ENCODE peak calls at places on chromosomes 11 and 22, in six cellular contexts. J, T, W, M, N and Z are unnamed samples.
A peak's percentile ranks its signal among the peaks of the same experiment; 100 is the strongest.

GRCh38 chr11:116506446-116506845 is 266.3 kb downstream of the BUD13 start:
- DNase-seq in J (no peak), T (peak; percentile 30), W (no peak), M (peak; percentile 82), N (peak; percentile 57), Z (no peak)

GRCh38 chr22:49693848-49694247 is 133.8 kb downstream of the BRD1 start:
- DNase-seq in J (no peak), T (no peak), W (no peak), M (no peak), N (peak; percentile 33), Z (no peak)

GRCh38 chr11:126035718-126036117 is 26.9 kb downstream of the CDON start:
- DNase-seq in J (no peak), T (no peak), W (no peak), M (no peak), N (no peak), Z (no peak)

GRCh38 chr22:37174964-37175363 is 13.1 kb downstream of the C1QTNF6 start:
- DNase-seq in J (no peak), T (peak; percentile 24), W (no peak), M (peak; percentile 27), N (no peak), Z (no peak)

GRCh38 chr11:92596596-92597317 is 372.1 kb downstream of the FAT3 start:
- DNase-seq in J (no peak), T (no peak), W (peak; percentile 36), M (no peak), N (no peak), Z (no peak)

GRCh38 chr11:73334244-73335203 is 26.4 kb downstream of the ARHGEF17 start:
- DNase-seq in J (peak; percentile 92), T (peak; percentile 77), W (peak; percentile 86), M (peak; percentile 83), N (peak; percentile 92), Z (peak; percentile 45)

GRCh38 chr11:119584193-119585037 is 144.6 kb downstream of the NECTIN1 start:
- DNase-seq in J (peak; percentile 69), T (peak; percentile 89), W (peak; percentile 75), M (peak; percentile 83), N (no peak), Z (peak; percentile 99)

GRCh38 chr11:114141863-114142590 is 82.5 kb downstream of the ZBTB16 start:
- DNase-seq in J (no peak), T (no peak), W (no peak), M (no peak), N (peak; percentile 32), Z (peak; percentile 59)

GRCh38 chr22:41341990-41342389 is 39.8 kb upstream of the TEF start:
- DNase-seq in J (no peak), T (no peak), W (no peak), M (no peak), N (no peak), Z (no peak)

GRCh38 chr22:19984201-19984753 is 32.3 kb downstream of the ARVCF start:
- DNase-seq in J (peak; percentile 84), T (no peak), W (peak; percentile 90), M (no peak), N (peak; percentile 91), Z (peak; percentile 48)

GRCh38 chr11:73958521-73959141 is 7.8 kb downstream of the DNAJB13 start:
- DNase-seq in J (no peak), T (peak; percentile 53), W (no peak), M (no peak), N (peak; percentile 33), Z (no peak)

GRCh38 chr11:91295591-91295990 is 929.0 kb upstream of the FAT3 start:
- DNase-seq in J (no peak), T (no peak), W (no peak), M (no peak), N (no peak), Z (no peak)

GRCh38 chr22:29044657-29045176 is 16.9 kb downstream of the C22orf31 start:
- DNase-seq in J (no peak), T (no peak), W (peak; percentile 91), M (no peak), N (no peak), Z (no peak)

GRCh38 chr22:21796231-21796630 is 60.6 kb upstream of the YPEL1 start:
- DNase-seq in J (no peak), T (no peak), W (no peak), M (no peak), N (no peak), Z (no peak)

GRCh38 chr22:21791635-21792625 is 56.3 kb upstream of the YPEL1 start:
- DNase-seq in J (no peak), T (no peak), W (peak; percentile 51), M (no peak), N (no peak), Z (no peak)

DNA sequence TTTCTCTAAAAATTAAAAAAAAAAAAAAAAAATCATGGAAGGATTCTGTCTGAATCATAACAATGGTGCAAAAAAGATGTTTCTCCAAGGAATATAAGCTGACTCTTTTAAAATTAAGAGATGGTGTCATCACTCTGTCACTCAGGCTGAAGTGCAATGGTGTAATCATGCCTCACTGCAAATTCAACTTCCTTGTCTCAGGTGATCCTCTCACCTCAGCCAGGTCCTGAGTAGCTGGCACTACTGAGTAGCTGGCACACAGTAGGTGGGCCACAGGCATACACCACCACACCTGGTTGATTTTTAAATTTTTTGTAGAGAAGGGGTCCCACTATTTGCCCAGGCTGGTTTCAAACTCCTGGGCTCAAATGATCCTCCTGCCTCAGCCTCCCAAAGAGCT is 54.8 kb upstream of the YPEL1 start:
- DNase-seq in J (no peak), T (no peak), W (no peak), M (no peak), N (no peak), Z (no peak)
- H3K36me3 ChIP-seq in J (peaks cover 2% of the 10 kb centered on the region), T (peaks cover 60% of the 10 kb centered on the region), W (peaks cover 19% of the 10 kb centered on the region), M (peaks cover 8% of the 10 kb centered on the region), N (peaks cover 51% of the 10 kb centered on the region), Z (peaks cover 14% of the 10 kb centered on the region)

DNA sequence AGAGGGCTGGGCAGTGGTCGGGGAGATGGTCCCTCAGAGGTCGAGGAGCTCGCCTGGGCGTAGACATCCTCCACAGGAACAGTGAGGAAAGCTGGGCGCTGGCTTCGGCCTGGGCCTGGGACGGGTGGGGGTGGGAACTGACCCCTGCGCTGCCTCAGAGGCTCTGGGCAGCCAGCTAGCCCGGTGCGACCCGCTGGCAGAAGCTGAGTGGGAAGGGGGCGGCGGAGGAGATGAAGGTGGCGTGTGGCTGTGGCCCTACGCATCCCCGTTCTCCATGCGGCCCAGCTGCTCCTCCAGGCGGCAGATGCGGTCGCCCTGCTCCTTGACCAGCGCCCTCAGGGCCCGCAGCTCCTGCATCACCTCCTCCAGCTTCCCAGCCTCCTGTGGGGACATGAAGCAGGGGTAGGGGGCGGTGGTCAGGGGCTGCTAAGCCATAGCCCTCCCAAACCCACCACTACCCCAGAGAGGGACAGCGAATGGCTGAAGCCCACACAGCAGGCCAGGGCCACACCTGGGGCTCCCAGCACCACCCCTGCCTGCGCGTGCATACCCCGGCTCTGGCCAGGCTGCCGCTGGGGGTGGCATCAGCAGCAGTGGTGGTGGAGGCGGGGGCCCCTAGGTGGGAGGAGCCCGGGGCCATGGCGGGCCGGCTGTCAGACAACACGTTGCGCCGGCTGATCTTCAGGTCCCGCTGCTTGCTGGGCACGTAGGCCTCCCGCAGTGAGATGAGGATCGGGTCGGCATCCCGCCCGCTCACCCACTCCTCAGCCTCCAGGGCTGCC is 830 bp upstream of the PTPRCAP start:
- DNase-seq in J (peak; percentile 63), T (no peak), W (no peak), M (no peak), N (no peak), Z (no peak)
- H3K36me3 ChIP-seq in J (no peaks in the 10 kb centered on the region), T (peaks cover 36% of the 10 kb centered on the region), W (no peaks in the 10 kb centered on the region), M (peaks cover 45% of the 10 kb centered on the region), N (peaks cover 68% of the 10 kb centered on the region), Z (peaks cover 31% of the 10 kb centered on the region)

GRCh38 chr11:586376-587316 is 10.4 kb downstream of the PHRF1 start:
- DNase-seq in J (no peak), T (no peak), W (no peak), M (no peak), N (no peak), Z (no peak)
- H3K36me3 ChIP-seq in J (peaks cover 3% of the 10 kb centered on the region), T (peaks cover 70% of the 10 kb centered on the region), W (peaks cover 5% of the 10 kb centered on the region), M (peaks cover 57% of the 10 kb centered on the region), N (peaks cover 92% of the 10 kb centered on the region), Z (peaks cover 46% of the 10 kb centered on the region)

GRCh38 chr22:44999687-45000086 is 10.1 kb downstream of the PHF21B start:
- DNase-seq in J (no peak), T (no peak), W (no peak), M (no peak), N (no peak), Z (peak; percentile 10)
- H3K36me3 ChIP-seq in J (no peaks in the 10 kb centered on the region), T (peaks cover 69% of the 10 kb centered on the region), W (no peaks in the 10 kb centered on the region), M (no peaks in the 10 kb centered on the region), N (no peaks in the 10 kb centered on the region), Z (peaks cover 8% of the 10 kb centered on the region)

GRCh38 chr22:24053481-24054226 is 42.5 kb downstream of the CABIN1 start:
- DNase-seq in J (no peak), T (no peak), W (peak; percentile 20), M (no peak), N (no peak), Z (no peak)

GRCh38 chr22:24051568-24051967 is 40.5 kb downstream of the CABIN1 start:
- DNase-seq in J (peak; percentile 74), T (no peak), W (peak; percentile 93), M (no peak), N (peak; percentile 76), Z (no peak)

GRCh38 chr22:24059121-24059520 is 48.0 kb downstream of the CABIN1 start:
- DNase-seq in J (no peak), T (no peak), W (peak; percentile 98), M (no peak), N (no peak), Z (no peak)

GRCh38 chr22:24054356-24054755 is 43.3 kb downstream of the CABIN1 start:
- DNase-seq in J (no peak), T (no peak), W (peak; percentile 50), M (no peak), N (no peak), Z (no peak)

DNA sequence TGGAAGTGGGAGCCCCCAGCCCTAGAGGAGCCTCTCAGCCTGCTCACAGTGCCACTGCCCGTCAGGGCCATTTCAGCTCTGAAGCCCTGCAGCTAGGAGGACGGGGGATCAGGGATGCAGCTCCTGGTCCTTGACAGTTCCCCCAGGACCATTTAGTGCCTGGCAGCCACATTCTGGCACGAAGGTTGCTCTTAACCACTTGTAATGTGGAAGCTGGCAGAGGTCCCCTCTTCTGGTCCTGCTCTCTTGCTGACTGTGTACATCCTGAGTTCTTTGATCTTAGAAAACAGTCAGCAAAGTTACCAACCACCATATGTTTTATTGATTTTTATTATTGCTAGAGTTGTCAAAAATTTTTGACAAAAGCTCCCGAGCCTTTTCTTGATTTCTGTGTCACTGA is 44.2 kb downstream of the CABIN1 start:
- DNase-seq in J (no peak), T (no peak), W (no peak), M (no peak), N (no peak), Z (no peak)
- H3K36me3 ChIP-seq in J (no peaks in the 10 kb centered on the region), T (peaks cover 72% of the 10 kb centered on the region), W (peaks cover 5% of the 10 kb centered on the region), M (peaks cover 66% of the 10 kb centered on the region), N (peaks cover 46% of the 10 kb centered on the region), Z (peaks cover 59% of the 10 kb centered on the region)

GRCh38 chr22:17860220-17860965 is 86.1 kb upstream of the BID start:
- DNase-seq in J (no peak), T (no peak), W (no peak), M (no peak), N (peak; percentile 79), Z (no peak)
- H3K36me3 ChIP-seq in J (no peaks in the 10 kb centered on the region), T (peaks cover 16% of the 10 kb centered on the region), W (peaks cover 4% of the 10 kb centered on the region), M (peaks cover 76% of the 10 kb centered on the region), N (peaks cover 29% of the 10 kb centered on the region), Z (peaks cover 8% of the 10 kb centered on the region)